ENCODE peak calls at places on chromosomes 7 and 10, in six cellular contexts. F, R, P, G, D and C are unnamed samples.

GRCh38 chr7:40836218-40836617 is 701.4 kb downstream of the SUGCT start:
- DNase-seq in F (no peak), R (no peak), D (no peak), P (no peak), G (no peak), C (peak)

GRCh38 chr7:143381427-143382125 is 431 bp downstream of the ZYX start:
- DNase-seq in F (peak), G (peak), R (peak), D (no peak), P (no peak), C (peak)

GRCh38 chr10:13743101-13743693 is 156.4 kb downstream of the PRPF18 start:
- DNase-seq in D (no peak), R (no peak), P (no peak), G (no peak), F (no peak), C (no peak)

GRCh38 chr7:102412548-102412947 is 16.4 kb downstream of the PRKRIP1 start:
- DNase-seq in G (no peak), F (no peak), D (peak), P (no peak), R (peak), C (peak)

GRCh38 chr10:101759354-101760247 is 16.3 kb downstream of the FGF8 start:
- DNase-seq in P (no peak), G (no peak), D (no peak), R (peak), F (no peak), C (no peak)

GRCh38 chr10:108141064-108141463 is 976.6 kb upstream of the SORCS1 start:
- DNase-seq in P (no peak), D (no peak), F (no peak), G (no peak), R (no peak), C (no peak)

GRCh38 chr10:84825330-84825729 is 496.9 kb downstream of the CCSER2 start:
- DNase-seq in G (no peak), F (no peak), D (no peak), R (no peak), P (no peak), C (peak)

GRCh38 chr7:83469076-83469475 is 179.9 kb downstream of the SEMA3E start:
- DNase-seq in R (no peak), G (no peak), F (no peak), D (no peak), P (no peak), C (peak)

GRCh38 chr10:132562177-132562915 is 24.8 kb downstream of the INPP5A start:
- DNase-seq in D (no peak), R (no peak), F (no peak), P (no peak), G (no peak), C (no peak)

GRCh38 chr10:22226599-22226998 is 8.8 kb upstream of the EBLN1 start:
- DNase-seq in G (no peak), F (no peak), D (no peak), P (no peak), R (no peak), C (no peak)

GRCh38 chr10:62422068-62422590 is 48.0 kb downstream of the ZNF365 start:
- DNase-seq in R (no peak), G (no peak), F (no peak), P (no peak), D (no peak), C (no peak)

GRCh38 chr7:2843711-2844152 is 376 bp downstream of the GNA12 start:
- DNase-seq in F (no peak), P (no peak), G (no peak), D (peak), R (no peak), C (no peak)

GRCh38 chr7:128041203-128041602 is 10.0 kb upstream of the LRRC4 start:
- DNase-seq in D (no peak), F (no peak), R (no peak), G (no peak), P (no peak), C (peak)

GRCh38 chr7:139784643-139785042 is 6.8 kb upstream of the HIPK2 start:
- DNase-seq in D (no peak), G (no peak), P (no peak), F (no peak), R (no peak), C (peak)

GRCh38 chr10:47225186-47225927 is 74.6 kb upstream of the GDF10 start:
- DNase-seq in G (no peak), P (no peak), D (no peak), F (no peak), R (peak), C (no peak)

GRCh38 chr7:77481615-77482014 is 55.5 kb upstream of the PTPN12 start:
- DNase-seq in G (no peak), D (no peak), R (no peak), F (no peak), P (no peak), C (no peak)

GRCh38 chr7:35993663-35994622 is 159.1 kb upstream of the EEPD1 start:
- DNase-seq in P (peak), D (no peak), F (no peak), R (no peak), G (no peak), C (peak)

GRCh38 chr10:26860026-26860541 is 674 bp downstream of the ABI1 start:
- DNase-seq in D (peak), P (no peak), F (peak), R (peak), G (peak), C (peak)

GRCh38 chr7:48497521-48497920 is 326.3 kb downstream of the ABCA13 start:
- DNase-seq in D (no peak), P (no peak), G (no peak), R (no peak), F (no peak), C (no peak)

GRCh38 chr10:21747809-21748208 is 213.8 kb downstream of the MLLT10 start:
- DNase-seq in G (no peak), P (no peak), R (no peak), D (no peak), F (no peak), C (no peak)

GRCh38 chr10:116312091-116312490 is 12.2 kb upstream of the CCDC172 start:
- DNase-seq in R (no peak), P (no peak), F (no peak), G (no peak), D (no peak), C (no peak)

GRCh38 chr7:128872394-128872824 is 9.8 kb downstream of the ATP6V1F start:
- DNase-seq in F (no peak), G (no peak), D (no peak), P (no peak), R (peak), C (peak)

GRCh38 chr7:38880454-38880853 is 28.5 kb downstream of the VPS41 start:
- DNase-seq in R (no peak), G (no peak), F (no peak), D (no peak), P (no peak), C (no peak)

GRCh38 chr7:149090397-149091195 is at the start of gene ZNF786:
- DNase-seq in F (peak), P (peak), R (peak), G (peak), D (peak), C (peak)

GRCh38 chr10:95415631-95416031 is 124.8 kb upstream of the PDLIM1 start:
- DNase-seq in F (no peak), G (no peak), P (no peak), D (no peak), R (no peak), C (no peak)

GRCh38 chr10:12645449-12645848 is 296.1 kb downstream of the CAMK1D start:
- DNase-seq in G (no peak), D (no peak), R (no peak), F (no peak), P (no peak), C (no peak)

DNA sequence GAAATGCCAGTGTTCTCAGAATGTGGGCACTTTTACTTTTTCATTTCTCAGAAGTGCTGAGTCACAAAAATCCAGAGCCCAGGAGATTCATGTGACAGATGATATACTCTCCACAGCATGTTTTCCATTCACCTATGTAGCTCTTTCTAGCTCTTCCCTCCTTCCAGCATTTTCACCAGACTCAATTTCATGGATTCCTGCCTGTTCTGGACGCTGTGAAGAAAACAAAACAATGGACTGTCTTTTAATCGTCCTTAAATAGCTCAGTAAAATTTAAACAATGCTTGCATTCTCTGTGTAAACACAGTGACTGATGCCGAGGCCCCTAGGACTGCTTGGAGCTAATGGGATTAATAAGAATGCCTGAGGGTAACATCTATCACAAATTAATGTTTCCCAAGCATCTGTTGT is 25.5 kb downstream of the ZNF713 start:
- DNase-seq in G (no peak), P (no peak), F (no peak), D (no peak), R (no peak), C (no peak)
- H3K27ac ChIP-seq in G (no peak), P (no peak), F (no peak), D (no peak), R (no peak), C (no peak)

DNA sequence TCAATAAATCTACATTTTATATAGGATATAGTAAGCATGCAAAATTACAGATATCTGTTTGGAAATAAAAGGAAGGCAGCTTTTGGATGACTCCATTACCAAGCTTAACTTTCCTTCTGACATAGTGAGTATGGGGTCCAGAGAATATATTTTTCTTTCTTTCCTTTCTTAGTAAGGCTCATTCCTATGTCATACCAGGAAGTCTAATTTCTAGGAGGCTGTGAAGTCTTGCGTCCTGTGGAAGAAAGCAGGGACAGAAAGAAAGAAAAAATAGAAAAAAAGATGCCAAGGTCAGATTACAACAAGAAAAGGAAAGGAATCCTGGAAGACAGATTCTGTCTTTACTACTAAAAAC is 36.3 kb downstream of the AKR1C8 start:
- DNase-seq in P (no peak), F (no peak), R (no peak), D (no peak), G (no peak), C (no peak)
- H3K27ac ChIP-seq in P (no peak), F (no peak), R (no peak), D (no peak), G (peak), C (no peak)

GRCh38 chr7:50653997-50654425 is 88.8 kb upstream of the DDC start:
- DNase-seq in R (no peak), P (no peak), G (peak), F (no peak), D (no peak), C (no peak)
- H3K27ac ChIP-seq in R (no peak), P (no peak), G (peak), F (peak), D (no peak), C (peak)

DNA sequence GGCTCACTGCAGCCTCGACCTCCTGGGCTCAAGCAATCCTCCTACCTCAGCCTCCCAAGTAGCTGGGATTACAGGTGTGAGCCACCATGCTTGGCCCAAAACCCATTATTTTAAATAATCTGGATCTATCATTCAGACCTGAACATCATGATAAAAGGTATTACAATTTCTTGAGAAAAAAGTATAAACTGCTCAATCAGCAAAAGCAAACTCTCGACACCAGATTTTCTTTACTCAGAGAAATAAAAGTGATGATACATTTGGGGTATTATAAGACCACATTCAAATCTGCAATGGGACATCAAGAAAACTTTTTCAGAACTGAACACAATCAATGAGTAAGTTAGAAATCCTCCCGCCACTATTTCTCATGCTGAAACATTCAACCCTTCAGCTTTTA is 41.2 kb downstream of the JMJD1C start:
- DNase-seq in D (no peak), F (no peak), P (no peak), R (no peak), G (no peak), C (no peak)
- H3K27ac ChIP-seq in D (no peak), F (no peak), P (no peak), R (no peak), G (no peak), C (no peak)

GRCh38 chr10:109678857-109679256 is 244.5 kb downstream of the XPNPEP1 start:
- DNase-seq in D (no peak), F (no peak), R (no peak), G (no peak), P (no peak), C (no peak)
- H3K27ac ChIP-seq in D (no peak), F (no peak), R (no peak), G (no peak), P (no peak), C (no peak)

GRCh38 chr7:6433814-6434630 is 13.7 kb downstream of the DAGLB start:
- DNase-seq in F (no peak), G (no peak), P (no peak), R (no peak), D (no peak), C (no peak)
- H3K27ac ChIP-seq in F (peak), G (peak), P (no peak), R (no peak), D (no peak), C (peak)

GRCh38 chr10:80207768-80208385 is 2.5 kb upstream of the ANXA11 start:
- DNase-seq in G (no peak), P (peak), R (no peak), D (no peak), F (no peak), C (no peak)
- H3K27ac ChIP-seq in G (peak), P (peak), R (no peak), D (no peak), F (peak), C (peak)

DNA sequence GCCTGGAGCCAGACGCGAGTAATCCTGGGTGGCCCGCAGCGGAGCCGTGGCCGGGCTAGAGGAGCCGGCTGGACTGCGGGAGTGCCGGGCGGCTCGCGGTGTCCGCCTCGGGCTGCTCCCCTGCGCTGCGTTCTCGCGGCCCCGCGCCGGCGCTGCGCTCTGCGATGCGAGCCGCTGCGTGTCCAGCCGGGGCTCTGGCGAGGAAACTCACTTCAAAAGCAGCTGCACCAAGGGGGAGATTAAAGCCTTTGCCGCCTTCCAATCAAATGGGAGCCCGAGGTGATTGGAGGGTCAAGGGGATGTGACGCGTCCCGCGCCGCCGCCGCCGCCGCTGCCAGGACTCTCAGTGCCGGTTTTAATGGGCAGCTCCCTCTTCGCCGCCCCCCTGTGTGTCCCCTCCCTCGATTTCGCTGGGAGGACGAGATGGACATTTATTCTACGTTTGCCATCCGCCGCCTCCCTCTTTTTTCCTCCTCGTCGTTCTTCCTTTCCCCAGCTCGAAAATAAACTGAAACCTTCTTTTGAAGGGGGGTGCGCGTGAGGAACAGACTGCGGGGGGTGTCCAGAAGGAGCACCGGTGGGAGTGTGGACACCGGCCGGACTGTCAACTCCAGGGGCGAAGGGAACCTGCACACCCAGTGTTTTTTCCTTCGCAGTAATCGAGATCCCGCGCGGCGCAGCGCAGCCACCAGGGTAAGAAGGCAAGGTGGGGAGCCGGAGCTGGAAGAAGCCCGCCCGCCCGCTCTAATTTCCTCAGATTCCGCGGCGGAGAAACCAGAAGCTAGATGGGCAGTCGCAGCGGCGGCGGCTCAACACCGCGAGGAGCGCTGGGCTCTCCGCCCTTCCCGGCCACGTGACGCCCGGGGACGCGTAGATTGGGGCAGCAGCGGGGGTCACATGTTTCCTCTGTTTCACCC is at the start of gene ZNF503:
- DNase-seq in P (peak), G (peak), R (peak), F (peak), D (no peak), C (peak)
- H3K27ac ChIP-seq in P (peak), G (peak), R (no peak), F (peak), D (no peak), C (peak)

DNA sequence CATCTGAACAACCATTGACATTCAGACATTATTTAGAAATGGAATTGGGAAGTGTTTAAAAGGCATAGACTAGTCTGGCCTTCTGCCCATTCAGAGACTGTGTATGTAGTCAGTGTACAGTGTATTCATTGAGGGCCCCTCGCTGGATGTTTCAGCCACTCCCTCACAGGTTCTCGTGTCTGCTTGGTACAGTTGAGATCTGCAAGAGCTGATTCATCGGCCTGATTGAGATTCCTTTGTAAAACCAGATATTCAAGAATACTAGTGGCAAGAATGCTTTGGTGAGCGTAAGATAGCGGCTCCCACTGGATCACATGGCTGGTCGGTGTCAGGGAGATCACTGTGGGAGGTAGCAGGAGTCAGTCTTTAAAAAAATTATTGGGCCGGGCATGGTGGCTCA is 119.5 kb downstream of the TCF7L2 start:
- DNase-seq in P (no peak), F (no peak), D (no peak), G (no peak), R (no peak), C (peak)
- H3K27ac ChIP-seq in P (peak), F (no peak), D (no peak), G (no peak), R (no peak), C (peak)